ENCODE peak calls at places on chromosomes 3 and 15, in ten cellular contexts. K, F, T, C, B, V, I, S, G and E are unnamed samples.

GRCh38 chr3:58567251-58567515 is 10.0 kb downstream of the FAM107A start:
- DNase-seq in K (no peak), F (no peak), T (no peak), C (no peak), B (no peak), V (no peak), I (no peak), S (no peak), G (no peak), E (no peak)

GRCh38 chr3:53162672-53163458 is 1.9 kb downstream of the PRKCD start:
- DNase-seq in K (no peak), F (no peak), T (peak; percentile 49), C (peak; percentile 48), B (peak; percentile 38), V (no peak), I (no peak), S (peak; percentile 27), G (peak; percentile 74), E (no peak)

GRCh38 chr3:62332771-62333381 is 40.5 kb downstream of the FEZF2 start:
- DNase-seq in K (no peak), F (peak; percentile 19), T (peak; percentile 48), C (peak; percentile 11), B (no peak), V (no peak), I (peak; percentile 31), S (no peak), G (no peak), E (peak; percentile 2)

GRCh38 chr3:23324745-23325144 is 121.6 kb downstream of the UBE2E2 start:
- DNase-seq in K (no peak), F (peak; percentile 29), T (no peak), C (no peak), B (no peak), V (no peak), I (peak; percentile 65), S (no peak), G (no peak), E (no peak)

GRCh38 chr3:64873400-64873799 is 185.6 kb upstream of the ADAMTS9 start:
- DNase-seq in K (no peak), F (no peak), T (no peak), C (no peak), B (no peak), V (no peak), I (no peak), S (no peak), G (no peak), E (no peak)

GRCh38 chr3:27729748-27730611 is 7.9 kb upstream of the EOMES start:
- DNase-seq in K (no peak), F (no peak), T (no peak), C (no peak), B (no peak), V (no peak), I (no peak), S (peak; percentile 73), G (no peak), E (no peak)

GRCh38 chr15:76140069-76140454 is 80.3 kb downstream of the TMEM266 start:
- DNase-seq in K (no peak), F (no peak), T (no peak), C (no peak), B (no peak), V (no peak), I (peak; percentile 23), S (no peak), G (no peak), E (no peak)

GRCh38 chr3:98824256-98824655 is 61.1 kb downstream of the ST3GAL6 start:
- DNase-seq in K (no peak), F (no peak), T (no peak), C (no peak), B (no peak), V (no peak), I (no peak), S (no peak), G (no peak), E (no peak)